ENCODE peak calls at places on chromosome 5, in nine cellular contexts. Z, M, X, S, P, F, L, N and T are unnamed samples.

GRCh38 chr5:77129386-77129785 is 42.3 kb upstream of the ZBED3 start:
- DNase-seq in F (peak; percentile 37), L (peak; percentile 39), N (no peak), Z (no peak), M (peak; percentile 39), P (peak; percentile 20), X (no peak), S (peak; percentile 13), T (peak; percentile 25)

GRCh38 chr5:60026174-60026573 is 132.6 kb upstream of the PDE4D start:
- DNase-seq in P (no peak), X (no peak), Z (no peak), L (peak; percentile 78), M (peak; percentile 0), F (no peak), N (no peak), S (peak; percentile 0), T (no peak)

GRCh38 chr5:56075361-56075760 is 80.6 kb upstream of the IL6ST start:
- DNase-seq in L (no peak), F (peak; percentile 57), X (no peak), Z (no peak), N (no peak), P (no peak), M (peak; percentile 96), S (peak; percentile 52), T (peak; percentile 34)

GRCh38 chr5:89012361-89012760 is 129.4 kb upstream of the MEF2C start:
- DNase-seq in Z (no peak), X (no peak), N (no peak), S (no peak), L (no peak), M (no peak), F (no peak), P (no peak), T (no peak)

GRCh38 chr5:176639981-176640380 is 7.3 kb upstream of the TSPAN17 start:
- DNase-seq in L (no peak), S (no peak), N (no peak), X (no peak), M (peak; percentile 15), P (no peak), F (peak; percentile 24), Z (peak; percentile 64), T (peak; percentile 59)

GRCh38 chr5:120848883-120849282 is 384.8 kb downstream of the PRR16 start:
- DNase-seq in N (no peak), M (no peak), Z (no peak), S (no peak), P (no peak), L (peak; percentile 31), X (no peak), F (no peak), T (no peak)

GRCh38 chr5:137461636-137462596 is 37.2 kb downstream of the SPOCK1 start:
- DNase-seq in M (no peak), P (peak; percentile 18), F (no peak), L (no peak), N (peak; percentile 2), S (no peak), Z (no peak), X (no peak), T (no peak)

GRCh38 chr5:54709096-54709495 is 191.5 kb downstream of the SNX18 start:
- DNase-seq in M (no peak), L (no peak), P (no peak), N (no peak), Z (no peak), X (no peak), S (no peak), F (no peak), T (no peak)

GRCh38 chr5:105639068-105639467 is 2031.7 kb downstream of the EFNA5 start:
- DNase-seq in L (no peak), Z (no peak), X (no peak), M (no peak), S (no peak), F (no peak), N (no peak), P (peak; percentile 84), T (no peak)

GRCh38 chr5:42993516-42994284 is 46.4 kb downstream of the ANXA2R start:
- DNase-seq in M (peak; percentile 87), X (no peak), N (no peak), F (peak; percentile 85), P (no peak), S (peak; percentile 89), L (peak; percentile 65), Z (peak; percentile 53), T (peak; percentile 42)

GRCh38 chr5:518721-519120 is 5.5 kb downstream of the SLC9A3 start:
- DNase-seq in S (no peak), N (no peak), L (no peak), F (no peak), M (no peak), X (no peak), Z (no peak), P (no peak), T (no peak)

GRCh38 chr5:177234761-177235315 is 68.7 kb downstream of the RAB24 start:
- DNase-seq in S (no peak), Z (no peak), N (no peak), L (peak; percentile 35), F (no peak), P (no peak), X (no peak), M (no peak), T (no peak)

GRCh38 chr5:136210259-136210658 is 17.3 kb upstream of the SMIM32 start:
- DNase-seq in Z (no peak), M (no peak), P (no peak), S (no peak), N (no peak), F (peak; percentile 16), X (no peak), L (peak; percentile 29), T (no peak)

GRCh38 chr5:120327180-120327579 is 136.9 kb upstream of the PRR16 start:
- DNase-seq in Z (no peak), N (no peak), S (peak; percentile 17), F (peak; percentile 24), X (no peak), M (peak; percentile 38), L (no peak), P (no peak), T (no peak)

GRCh38 chr5:68554566-68555279 is 339.2 kb downstream of the PIK3R1 start:
- DNase-seq in X (peak; percentile 60), S (peak; percentile 59), N (no peak), P (peak; percentile 98), L (peak; percentile 92), F (peak; percentile 75), M (peak; percentile 90), Z (peak; percentile 84), T (peak; percentile 36)

GRCh38 chr5:73985145-73985544 is 359.1 kb downstream of the ARHGEF28 start:
- DNase-seq in F (peak; percentile 38), S (peak; percentile 45), P (no peak), L (peak; percentile 25), Z (no peak), X (no peak), N (no peak), M (peak; percentile 41), T (no peak)

GRCh38 chr5:9722826-9723225 is 92.7 kb upstream of the TAS2R1 start:
- DNase-seq in M (no peak), P (no peak), L (no peak), Z (no peak), F (no peak), N (no peak), X (no peak), S (no peak), T (no peak)

GRCh38 chr5:170612256-170612656 is 108.4 kb downstream of the KCNIP1 start:
- DNase-seq in S (no peak), N (no peak), M (no peak), F (no peak), X (no peak), P (peak; percentile 42), L (no peak), Z (no peak), T (no peak)

GRCh38 chr5:68396722-68397121 is 181.2 kb downstream of the PIK3R1 start:
- DNase-seq in F (no peak), N (peak; percentile 60), X (no peak), P (no peak), S (no peak), Z (no peak), M (no peak), L (no peak), T (no peak)

GRCh38 chr5:1479581-1480188 is 34.4 kb upstream of the SLC6A3 start:
- DNase-seq in Z (peak; percentile 72), M (peak; percentile 77), N (no peak), P (no peak), F (peak; percentile 60), L (no peak), X (peak; percentile 85), S (peak; percentile 36), T (no peak)

GRCh38 chr5:145324101-145324500 is 511.0 kb downstream of the PRELID2 start:
- DNase-seq in F (no peak), N (no peak), S (peak; percentile 3), Z (no peak), X (no peak), P (no peak), L (peak; percentile 12), M (no peak), T (no peak)

GRCh38 chr5:135833961-135834638 is 363 bp upstream of the SLC25A48 start:
- DNase-seq in N (peak; percentile 7), X (peak; percentile 58), L (no peak), P (no peak), S (no peak), F (peak; percentile 49), M (peak; percentile 43), Z (no peak), T (no peak)

GRCh38 chr5:35117960-35118359 is 70.2 kb upstream of the AGXT2 start:
- DNase-seq in P (no peak), S (peak; percentile 89), X (no peak), F (peak; percentile 91), L (peak; percentile 79), N (no peak), M (peak; percentile 80), Z (no peak), T (no peak)

GRCh38 chr5:55159763-55160492 is at the start of gene GPX8:
- DNase-seq in P (no peak), F (peak; percentile 95), Z (no peak), L (peak; percentile 90), S (peak; percentile 92), N (peak; percentile 27), M (peak; percentile 91), X (peak; percentile 65), T (no peak)

GRCh38 chr5:82285206-82285605 is 7.1 kb upstream of the RPS23 start:
- DNase-seq in M (no peak), F (no peak), N (no peak), L (no peak), S (no peak), P (no peak), Z (no peak), X (no peak), T (no peak)

GRCh38 chr5:76402880-76403712 is at the start of gene IQGAP2:
- DNase-seq in N (no peak), M (peak; percentile 24), F (peak; percentile 43), Z (peak; percentile 85), X (peak; percentile 71), P (peak; percentile 29), L (peak; percentile 55), S (peak; percentile 34), T (peak; percentile 62)

GRCh38 chr5:142065273-142065672 is 43.3 kb upstream of the NDFIP1 start:
- DNase-seq in P (peak; percentile 87), M (no peak), L (no peak), F (peak; percentile 35), Z (peak; percentile 68), N (no peak), S (peak; percentile 38), X (peak; percentile 36), T (peak; percentile 24)

GRCh38 chr5:16862777-16863176 is 73.3 kb downstream of the MYO10 start:
- DNase-seq in F (no peak), X (no peak), M (no peak), S (no peak), Z (no peak), P (no peak), N (no peak), L (no peak), T (no peak)

GRCh38 chr5:124580925-124581821 is 165.3 kb downstream of the ZNF608 start:
- DNase-seq in N (no peak), X (no peak), Z (no peak), F (no peak), S (no peak), M (no peak), L (no peak), P (peak; percentile 50), T (peak; percentile 35)

GRCh38 chr5:169876376-169876775 is 103.9 kb downstream of the INSYN2B start:
- DNase-seq in M (no peak), X (peak; percentile 33), N (no peak), F (peak; percentile 38), P (no peak), S (peak; percentile 49), L (peak; percentile 37), Z (no peak), T (no peak)

GRCh38 chr5:148976569-148977321 is 86.1 kb downstream of the SH3TC2 start:
- DNase-seq in M (peak; percentile 69), F (peak; percentile 52), L (peak; percentile 94), N (no peak), X (no peak), P (no peak), S (peak; percentile 48), Z (no peak), T (no peak)